ENCODE peak calls at places on chromosomes 1 and 21, in five cellular contexts. One of them, this sample, is unnamed.

GRCh38 chr1:208985231-208985630 is 598.3 kb upstream of the CAMK1G start:
- DNase-seq in H1: no peak
- DNase-seq in neuronal stem cell: no peak
- DNase-seq in mesenchymal stem cell: no peak
- DNase-seq in mesendoderm: no peak
- DNase-seq in this sample: no peak

GRCh38 chr1:59556802-59557548 is 257.8 kb upstream of the HOOK1 start:
- DNase-seq in mesenchymal stem cell: no peak
- DNase-seq in neuronal stem cell: no peak
- DNase-seq in H1: no peak
- DNase-seq in mesendoderm: no peak
- DNase-seq in this sample: no peak

GRCh38 chr1:80755944-80756343 is 1044.8 kb upstream of the ADGRL2 start:
- DNase-seq in neuronal stem cell: no peak
- DNase-seq in mesendoderm: no peak
- DNase-seq in mesenchymal stem cell: no peak
- DNase-seq in H1: no peak
- DNase-seq in this sample: no peak

GRCh38 chr1:117568999-117569398 is 36.8 kb upstream of the TENT5C start:
- DNase-seq in H1: no peak
- DNase-seq in neuronal stem cell: no peak
- DNase-seq in mesendoderm: no peak
- DNase-seq in mesenchymal stem cell: no peak
- DNase-seq in this sample: no peak

GRCh38 chr1:240226102-240226501 is 134.4 kb downstream of the FMN2 start:
- DNase-seq in mesendoderm: no peak
- DNase-seq in neuronal stem cell: no peak
- DNase-seq in mesenchymal stem cell: no peak
- DNase-seq in H1: no peak
- DNase-seq in this sample: no peak

GRCh38 chr1:43671626-43672330 is 21.8 kb downstream of the KDM4A start:
- DNase-seq in mesendoderm: no peak
- DNase-seq in H1: no peak
- DNase-seq in mesenchymal stem cell: peak; percentile 61
- DNase-seq in neuronal stem cell: no peak
- DNase-seq in this sample: peak; percentile 82

GRCh38 chr1:59752556-59753412 is 62.0 kb upstream of the HOOK1 start:
- DNase-seq in neuronal stem cell: no peak
- DNase-seq in mesenchymal stem cell: no peak
- DNase-seq in mesendoderm: no peak
- DNase-seq in H1: no peak
- DNase-seq in this sample: no peak

GRCh38 chr1:100661176-100661575 is 58.4 kb upstream of the VCAM1 start:
- DNase-seq in neuronal stem cell: no peak
- DNase-seq in mesenchymal stem cell: no peak
- DNase-seq in mesendoderm: no peak
- DNase-seq in H1: no peak
- DNase-seq in this sample: no peak

GRCh38 chr1:34816778-34817177 is 24.0 kb downstream of the GJA4 start:
- DNase-seq in H1: no peak
- DNase-seq in mesenchymal stem cell: no peak
- DNase-seq in neuronal stem cell: no peak
- DNase-seq in mesendoderm: no peak
- DNase-seq in this sample: no peak

GRCh38 chr21:37159053-37159776 is 86.2 kb downstream of the TTC3 start:
- DNase-seq in mesenchymal stem cell: peak; percentile 78
- DNase-seq in neuronal stem cell: no peak
- DNase-seq in mesendoderm: no peak
- DNase-seq in H1: no peak
- DNase-seq in this sample: peak; percentile 76

GRCh38 chr1:17004466-17005364 is 7.0 kb downstream of the ATP13A2 start:
- DNase-seq in mesenchymal stem cell: no peak
- DNase-seq in H1: no peak
- DNase-seq in neuronal stem cell: no peak
- DNase-seq in mesendoderm: peak; percentile 38
- DNase-seq in this sample: no peak

GRCh38 chr1:63643517-63643916 is 50.3 kb downstream of the PGM1 start:
- DNase-seq in mesendoderm: no peak
- DNase-seq in neuronal stem cell: no peak
- DNase-seq in mesenchymal stem cell: no peak
- DNase-seq in H1: no peak
- DNase-seq in this sample: no peak

GRCh38 chr1:55506686-55507577 is 291.8 kb upstream of the USP24 start:
- DNase-seq in mesendoderm: no peak
- DNase-seq in mesenchymal stem cell: no peak
- DNase-seq in H1: no peak
- DNase-seq in neuronal stem cell: no peak
- DNase-seq in this sample: peak; percentile 63

GRCh38 chr1:246320286-246320685 is 186.8 kb downstream of the SMYD3 start:
- DNase-seq in mesenchymal stem cell: peak; percentile 18
- DNase-seq in neuronal stem cell: no peak
- DNase-seq in H1: no peak
- DNase-seq in mesendoderm: no peak
- DNase-seq in this sample: peak; percentile 13

GRCh38 chr1:9589144-9589718 is 520 bp downstream of the TMEM201 start:
- DNase-seq in neuronal stem cell: no peak
- DNase-seq in H1: no peak
- DNase-seq in mesendoderm: peak; percentile 43
- DNase-seq in mesenchymal stem cell: peak; percentile 55
- DNase-seq in this sample: peak; percentile 23

GRCh38 chr1:25066253-25066652 is 136.2 kb upstream of the RUNX3 start:
- DNase-seq in mesenchymal stem cell: no peak
- DNase-seq in mesendoderm: no peak
- DNase-seq in H1: no peak
- DNase-seq in neuronal stem cell: no peak
- DNase-seq in this sample: no peak

GRCh38 chr1:200923607-200924006 is 28.9 kb downstream of the INAVA start:
- DNase-seq in mesenchymal stem cell: no peak
- DNase-seq in H1: no peak
- DNase-seq in mesendoderm: no peak
- DNase-seq in neuronal stem cell: no peak
- DNase-seq in this sample: peak; percentile 4

GRCh38 chr1:35377553-35377952 is 109.0 kb downstream of the ZMYM4 start:
- DNase-seq in mesenchymal stem cell: peak; percentile 28
- DNase-seq in neuronal stem cell: no peak
- DNase-seq in H1: no peak
- DNase-seq in mesendoderm: no peak
- DNase-seq in this sample: peak; percentile 68

GRCh38 chr1:208652300-208653160 is 408.3 kb upstream of the PLXNA2 start:
- DNase-seq in mesenchymal stem cell: peak; percentile 87
- DNase-seq in H1: peak; percentile 25
- DNase-seq in neuronal stem cell: peak; percentile 45
- DNase-seq in mesendoderm: peak; percentile 86
- DNase-seq in this sample: peak; percentile 66

GRCh38 chr1:245971711-245972085 is 535.4 kb downstream of the SMYD3 start:
- DNase-seq in mesendoderm: no peak
- DNase-seq in neuronal stem cell: no peak
- DNase-seq in H1: no peak
- DNase-seq in mesenchymal stem cell: peak; percentile 35
- DNase-seq in this sample: peak; percentile 54

GRCh38 chr1:20110679-20111078 is 8.7 kb downstream of the PLA2G2D start:
- DNase-seq in mesenchymal stem cell: no peak
- DNase-seq in H1: no peak
- DNase-seq in mesendoderm: peak; percentile 10
- DNase-seq in neuronal stem cell: no peak
- DNase-seq in this sample: peak; percentile 61

GRCh38 chr1:116078699-116079223 is 32.4 kb upstream of the MAB21L3 start:
- DNase-seq in H1: no peak
- DNase-seq in mesenchymal stem cell: no peak
- DNase-seq in neuronal stem cell: no peak
- DNase-seq in mesendoderm: peak; percentile 78
- DNase-seq in this sample: no peak

GRCh38 chr1:9261496-9261895 is 26.9 kb downstream of the H6PD start:
- DNase-seq in mesenchymal stem cell: no peak
- DNase-seq in mesendoderm: no peak
- DNase-seq in neuronal stem cell: no peak
- DNase-seq in H1: no peak
- DNase-seq in this sample: no peak

GRCh38 chr1:89687254-89687653 is 54.3 kb downstream of the LRRC8C start:
- DNase-seq in H1: no peak
- DNase-seq in mesendoderm: no peak
- DNase-seq in mesenchymal stem cell: no peak
- DNase-seq in neuronal stem cell: no peak
- DNase-seq in this sample: peak; percentile 58

GRCh38 chr1:204733869-204734596 is 48.5 kb upstream of the LRRN2 start:
- DNase-seq in neuronal stem cell: no peak
- DNase-seq in H1: no peak
- DNase-seq in mesendoderm: no peak
- DNase-seq in mesenchymal stem cell: no peak
- DNase-seq in this sample: no peak

GRCh38 chr1:23371987-23372386 is 2.4 kb upstream of the ZNF436 start:
- DNase-seq in neuronal stem cell: no peak
- DNase-seq in mesenchymal stem cell: no peak
- DNase-seq in H1: no peak
- DNase-seq in mesendoderm: peak; percentile 98
- DNase-seq in this sample: no peak
- H4K8ac ChIP-seq in neuronal stem cell: no peak overlapping the region
- H4K8ac ChIP-seq in mesenchymal stem cell: peak overlapping the region; percentile 36
- H4K8ac ChIP-seq in H1: no peak overlapping the region
- H4K8ac ChIP-seq in mesendoderm: no peak overlapping the region
- H4K8ac ChIP-seq in this sample: no peak overlapping the region

DNA sequence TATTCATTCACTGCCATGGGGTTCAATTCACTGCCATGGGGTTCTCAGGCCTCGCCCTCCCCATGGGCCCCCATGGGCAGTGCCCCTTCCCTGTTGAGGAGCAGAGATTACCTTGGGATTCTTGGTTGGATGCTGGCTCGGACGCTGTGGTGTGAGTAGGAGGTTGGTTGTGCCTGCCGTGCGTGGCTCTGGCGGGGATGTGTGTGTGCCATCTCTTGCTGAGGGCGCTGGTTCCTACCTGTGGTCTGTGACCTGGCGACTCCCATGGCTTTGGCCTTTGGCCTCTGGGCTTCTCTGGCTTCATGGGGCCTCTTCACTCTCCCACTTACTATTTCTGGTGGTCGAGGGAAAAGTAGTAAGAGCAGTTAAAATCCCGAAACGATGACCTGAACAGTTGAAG is 42.1 kb downstream of the PCNT start:
- DNase-seq in mesenchymal stem cell: no peak
- DNase-seq in H1: no peak
- DNase-seq in neuronal stem cell: no peak
- DNase-seq in mesendoderm: no peak
- DNase-seq in this sample: no peak
- H4K8ac ChIP-seq in mesenchymal stem cell: no peak overlapping the region
- H4K8ac ChIP-seq in H1: peak overlapping the region; percentile 25
- H4K8ac ChIP-seq in neuronal stem cell: no peak overlapping the region
- H4K8ac ChIP-seq in mesendoderm: no peak overlapping the region
- H4K8ac ChIP-seq in this sample: no peak overlapping the region

GRCh38 chr1:111242805-111243523 is 15.5 kb downstream of the CHI3L2 start:
- DNase-seq in mesenchymal stem cell: no peak
- DNase-seq in mesendoderm: no peak
- DNase-seq in H1: no peak
- DNase-seq in neuronal stem cell: no peak
- DNase-seq in this sample: no peak
- H4K8ac ChIP-seq in mesenchymal stem cell: no peak overlapping the region
- H4K8ac ChIP-seq in mesendoderm: no peak overlapping the region
- H4K8ac ChIP-seq in H1: no peak overlapping the region
- H4K8ac ChIP-seq in neuronal stem cell: no peak overlapping the region
- H4K8ac ChIP-seq in this sample: no peak overlapping the region

GRCh38 chr1:172394167-172394751 is 26.2 kb upstream of the C1orf105 start:
- DNase-seq in neuronal stem cell: no peak
- DNase-seq in H1: no peak
- DNase-seq in mesenchymal stem cell: peak; percentile 58
- DNase-seq in mesendoderm: no peak
- DNase-seq in this sample: peak; percentile 22
- H4K8ac ChIP-seq in neuronal stem cell: no peak overlapping the region
- H4K8ac ChIP-seq in H1: no peak overlapping the region
- H4K8ac ChIP-seq in mesenchymal stem cell: peak overlapping the region; percentile 63
- H4K8ac ChIP-seq in mesendoderm: no peak overlapping the region
- H4K8ac ChIP-seq in this sample: peak overlapping the region; percentile 12